ENCODE peak calls at places on chromosomes 5 and 9, in eight cellular contexts. F is right atrium auricular region, H is choroid plexus epithelial cell, J is left lung, T is heart left ventricle, I is K562, U is tibial artery, C is ovary. S is an unnamed sample.

GRCh38 chr5:143198332-143198731 is 205.2 kb downstream of the NR3C1 start:
- DNase-seq in I (no peak), H (no peak), T (no peak), J (no peak), F (no peak), C (no peak), U (no peak), S (no peak)

GRCh38 chr5:149672701-149673455 is 57.2 kb upstream of the PPARGC1B start:
- DNase-seq in C (no peak), H (no peak), F (no peak), I (no peak), J (no peak), T (no peak), U (no peak), S (no peak)

GRCh38 chr5:87260604-87261200 is 7.0 kb upstream of the RASA1 start:
- DNase-seq in I (no peak), T (no peak), C (no peak), J (no peak), F (no peak), H (no peak), U (no peak), S (no peak)

GRCh38 chr9:116020801-116021200 is 132.8 kb upstream of the PAPPA start:
- DNase-seq in J (no peak), I (no peak), U (no peak), H (no peak), C (no peak), F (no peak), T (no peak), S (no peak)

GRCh38 chr9:95048225-95049087 is 269.1 kb downstream of the FANCC start:
- DNase-seq in F (no peak), J (peak), T (peak), C (peak), H (peak), I (peak), U (peak), S (no peak)

GRCh38 chr9:135990468-135991429 is 29.6 kb upstream of the UBAC1 start:
- DNase-seq in H (peak), I (peak), F (no peak), J (no peak), C (peak), T (peak), U (no peak), S (no peak)

GRCh38 chr5:74629326-74629725 is 11.2 kb downstream of the ENC1 start:
- DNase-seq in T (no peak), I (no peak), J (no peak), F (no peak), H (no peak), U (no peak), C (no peak), S (no peak)

GRCh38 chr9:109378316-109378715 is 57.5 kb upstream of the EPB41L4B start:
- DNase-seq in J (no peak), T (no peak), I (no peak), C (no peak), U (no peak), F (no peak), H (no peak), S (no peak)

GRCh38 chr9:23555849-23556248 is 270.2 kb downstream of the ELAVL2 start:
- DNase-seq in C (no peak), H (no peak), J (no peak), F (no peak), U (no peak), T (no peak), I (no peak), S (no peak)

GRCh38 chr5:175750476-175751080 is 92.7 kb downstream of the HRH2 start:
- DNase-seq in T (no peak), H (no peak), F (no peak), U (no peak), C (no peak), J (no peak), I (no peak), S (no peak)

GRCh38 chr5:175836741-175837729 is 34.3 kb upstream of the CPLX2 start:
- DNase-seq in T (no peak), I (no peak), F (no peak), C (no peak), H (no peak), J (no peak), U (no peak), S (no peak)

GRCh38 chr5:77859306-77859705 is 83.2 kb upstream of the TBCA start:
- DNase-seq in T (no peak), F (no peak), U (no peak), I (no peak), J (no peak), H (no peak), C (no peak), S (no peak)

GRCh38 chr5:138641547-138642298 is 66.5 kb upstream of the HSPA9 start:
- DNase-seq in T (peak), F (peak), C (no peak), J (no peak), U (peak), H (peak), I (peak), S (no peak)

GRCh38 chr5:55994502-55994997 is at the start of gene IL6ST:
- DNase-seq in J (no peak), U (peak), I (no peak), T (peak), C (no peak), H (peak), F (peak), S (peak)

GRCh38 chr9:131831380-131832165 is 91.7 kb upstream of the RAPGEF1 start:
- DNase-seq in T (no peak), J (no peak), I (peak), F (no peak), U (no peak), H (no peak), C (no peak), S (no peak)

GRCh38 chr9:102700936-102701335 is 294.2 kb upstream of the CYLC2 start:
- DNase-seq in H (no peak), J (no peak), U (no peak), T (no peak), F (no peak), C (no peak), I (no peak), S (no peak)

GRCh38 chr5:97019435-97020117 is 83.7 kb downstream of the LNPEP start:
- DNase-seq in T (no peak), F (no peak), C (no peak), U (no peak), I (no peak), J (no peak), H (peak), S (no peak)

GRCh38 chr5:30832519-30832918 is 361.0 kb upstream of the CDH6 start:
- DNase-seq in I (no peak), J (no peak), U (no peak), T (peak), H (peak), C (no peak), F (no peak), S (no peak)

GRCh38 chr9:119280740-119281485 is 88.3 kb downstream of the BRINP1 start:
- DNase-seq in U (no peak), C (no peak), H (no peak), I (no peak), F (no peak), T (no peak), J (no peak), S (no peak)

GRCh38 chr5:175698401-175699115 is 40.7 kb downstream of the HRH2 start:
- DNase-seq in U (no peak), C (no peak), T (no peak), F (no peak), H (no peak), I (no peak), J (peak), S (no peak)

GRCh38 chr5:102223542-102224444 is 72.3 kb downstream of the SLCO4C1 start:
- DNase-seq in H (peak), J (no peak), F (no peak), C (no peak), U (no peak), I (peak), T (no peak), S (no peak)

GRCh38 chr9:121354141-121354540 is 15.9 kb downstream of the STOM start:
- DNase-seq in U (no peak), H (no peak), J (no peak), I (no peak), T (peak), C (peak), F (no peak), S (no peak)

GRCh38 chr9:121353246-121353975 is 16.6 kb downstream of the STOM start:
- DNase-seq in F (no peak), U (no peak), H (no peak), C (no peak), J (no peak), T (no peak), I (no peak), S (no peak)

GRCh38 chr9:121348321-121348720 is 21.7 kb downstream of the STOM start:
- DNase-seq in U (no peak), C (no peak), T (no peak), I (no peak), J (no peak), H (no peak), F (no peak), S (no peak)

GRCh38 chr9:121349009-121349408 is 21.0 kb downstream of the STOM start:
- DNase-seq in H (no peak), C (no peak), I (no peak), F (no peak), T (no peak), U (no peak), J (no peak), S (no peak)

DNA sequence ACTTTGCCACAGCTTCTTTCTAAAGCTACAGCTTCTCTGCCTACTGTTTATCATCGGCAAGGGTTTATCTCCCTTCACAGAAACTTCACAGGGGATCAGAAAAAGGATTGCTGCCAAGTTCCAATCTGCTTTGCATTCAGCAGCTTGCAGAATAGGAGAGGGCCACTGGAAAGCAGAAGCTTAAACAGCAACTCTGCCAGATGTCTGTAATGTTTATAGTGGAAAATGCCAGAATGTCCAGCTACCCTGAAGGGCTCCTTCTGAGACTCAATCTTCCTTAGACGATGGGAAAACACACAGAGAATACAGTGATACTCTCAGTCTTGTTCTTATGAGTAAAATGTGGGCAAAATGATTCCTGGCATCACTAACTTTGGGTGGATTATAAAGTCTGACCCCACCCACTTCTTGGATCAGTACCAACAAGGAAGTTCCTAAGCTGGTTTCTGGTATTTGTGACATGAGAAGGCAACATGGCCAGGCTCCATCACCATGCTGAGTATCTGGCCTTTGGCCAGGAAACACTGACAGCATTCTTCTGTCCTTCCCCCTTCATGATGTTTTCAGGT is 19.0 kb downstream of the STOM start:
- DNase-seq in J (no peak), H (peak), F (peak), I (peak), U (peak), C (peak), T (peak), S (peak)
- H3K4me3 ChIP-seq in J (no peak), H (no peak), F (no peak), I (no peak), U (no peak), C (no peak), T (no peak), S (no peak)

GRCh38 chr9:129595323-129595741 is 25.6 kb downstream of the C9orf50 start:
- DNase-seq in C (no peak), H (peak), I (no peak), F (no peak), J (no peak), U (no peak), T (no peak), S (no peak)

GRCh38 chr9:129596541-129597328 is 24.2 kb downstream of the C9orf50 start:
- DNase-seq in T (peak), F (peak), I (peak), C (peak), U (peak), J (no peak), H (peak), S (no peak)

GRCh38 chr9:129595903-129596540 is 24.9 kb downstream of the C9orf50 start:
- DNase-seq in C (no peak), T (no peak), U (no peak), I (peak), F (no peak), J (no peak), H (no peak), S (no peak)

GRCh38 chr9:129597355-129598088 is 23.4 kb downstream of the C9orf50 start:
- DNase-seq in F (peak), C (peak), T (peak), U (no peak), I (no peak), J (peak), H (peak), S (no peak)

DNA sequence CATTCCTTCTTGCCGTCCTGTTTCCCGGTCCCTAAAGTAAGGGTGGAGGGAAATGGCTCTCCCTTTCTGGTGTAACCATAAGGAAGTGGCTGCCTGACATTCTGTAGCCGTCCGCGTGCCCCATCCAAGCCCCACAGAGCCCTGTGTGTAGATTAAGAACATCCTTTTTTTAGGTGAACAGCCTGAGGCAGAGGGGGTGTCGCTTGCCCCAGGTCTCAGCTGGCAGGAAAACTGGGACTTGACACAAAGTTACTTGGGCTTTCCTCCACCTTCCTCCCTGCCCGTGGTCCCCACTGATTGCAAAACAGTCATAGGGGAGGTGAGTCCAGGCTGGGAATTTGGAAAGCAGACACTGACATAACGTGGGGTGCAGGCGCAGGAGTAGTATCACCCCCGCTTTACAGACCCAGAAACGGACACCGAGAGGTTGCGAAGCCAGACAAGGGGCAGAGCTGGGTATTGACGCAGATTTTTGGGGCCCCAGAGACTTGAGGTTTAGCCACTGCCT is 22.8 kb downstream of the C9orf50 start:
- DNase-seq in C (no peak), I (no peak), J (no peak), F (no peak), U (no peak), T (no peak), H (no peak), S (no peak)
- H3K4me3 ChIP-seq in C (no peak), I (no peak), J (peak), F (no peak), U (peak), T (peak), H (no peak), S (peak)

GRCh38 chr5:181173027-181173419 is 25.6 kb downstream of the OR2V2 start:
- DNase-seq in F (no peak), I (no peak), H (no peak), U (peak), C (no peak), J (no peak), T (no peak), S (no peak)
- H3K4me3 ChIP-seq in F (no peak), I (peak), H (no peak), U (no peak), C (no peak), J (no peak), T (peak), S (no peak)

DNA sequence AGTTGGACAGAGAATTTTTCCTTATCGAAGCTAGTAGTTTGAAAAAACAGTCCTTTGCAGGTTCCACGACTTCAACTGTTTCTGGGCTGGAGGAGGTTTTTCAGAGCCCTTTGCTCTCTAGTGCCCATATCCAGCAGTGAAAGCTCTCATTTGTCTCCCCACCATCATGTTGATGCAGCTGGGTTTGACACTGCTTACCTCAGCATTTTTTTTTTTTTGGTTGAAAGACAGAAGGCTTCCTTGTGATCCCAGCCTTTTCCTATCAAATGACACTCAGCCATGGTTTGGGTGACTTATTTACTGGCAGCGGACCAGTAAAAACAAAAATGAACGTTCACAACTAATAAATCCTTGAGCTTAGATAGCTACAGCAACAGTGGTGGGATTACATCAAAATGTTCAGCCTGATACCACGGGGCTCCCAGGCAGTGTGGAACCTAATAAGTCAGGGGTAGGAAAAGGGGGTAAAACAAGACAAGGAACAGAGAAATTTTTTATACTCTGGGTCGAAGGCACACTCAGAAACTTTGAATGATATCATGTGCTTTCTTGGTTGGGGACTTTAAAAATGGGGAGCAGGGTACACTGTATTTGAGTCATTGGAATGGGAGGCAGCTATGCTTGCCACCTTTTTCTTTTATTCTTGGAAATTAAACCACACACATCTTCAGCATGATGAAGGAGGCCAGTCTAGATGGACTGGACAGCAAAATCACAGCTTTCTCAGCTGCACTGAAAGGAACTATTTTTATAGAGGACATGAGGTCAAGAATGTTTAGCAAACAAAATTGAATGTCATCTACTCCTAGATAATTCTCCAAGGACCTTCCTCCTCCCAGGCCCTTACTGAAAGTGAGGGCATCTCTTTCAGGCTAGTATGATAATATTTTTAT is 308.9 kb upstream of the MPDZ start:
- DNase-seq in J (no peak), U (peak), F (no peak), H (no peak), I (no peak), C (no peak), T (peak), S (no peak)
- H3K4me3 ChIP-seq in J (no peak), U (no peak), F (no peak), H (no peak), I (no peak), C (no peak), T (no peak), S (no peak)